ENCODE peak calls at places on chromosomes 4 and X, in four cellular contexts. I, Q, N and O are unnamed samples.

GRCh38 chr4:177322156-177322685 is 12.5 kb downstream of the NEIL3 start:
- ATAC-seq in I (no peak), Q (peak; percentile 81), N (no peak), O (no peak)

GRCh38 chrX:117996918-117997480 is 119.6 kb downstream of the KLHL13 start:
- ATAC-seq in I (no peak), Q (peak; percentile 74), N (no peak), O (no peak)

GRCh38 chr4:147825451-147826287 is 93.8 kb downstream of the ARHGAP10 start:
- ATAC-seq in I (peak; percentile 5), Q (no peak), N (peak; percentile 54), O (no peak)

GRCh38 chr4:152956650-152957436 is 20.7 kb downstream of the FHDC1 start:
- ATAC-seq in I (no peak), Q (peak; percentile 94), N (peak; percentile 66), O (no peak)

GRCh38 chrX:96834137-96834536 is 49.6 kb upstream of the RPA4 start:
- ATAC-seq in I (no peak), Q (peak; percentile 48), N (no peak), O (no peak)

GRCh38 chrX:150456466-150456865 is 93.3 kb downstream of the MAMLD1 start:
- ATAC-seq in I (no peak), Q (no peak), N (no peak), O (no peak)

GRCh38 chr4:153522800-153523089 is 56.6 kb downstream of the TMEM131L start:
- ATAC-seq in I (no peak), Q (no peak), N (no peak), O (peak; percentile 72)

GRCh38 chrX:18353931-18354368 is 538 bp downstream of the SCML2 start:
- ATAC-seq in I (peak; percentile 12), Q (peak; percentile 51), N (peak; percentile 42), O (peak; percentile 43)

GRCh38 chr4:102521570-102522553 is 20.7 kb downstream of the NFKB1 start:
- ATAC-seq in I (no peak), Q (no peak), N (no peak), O (peak; percentile 70)

GRCh38 chr4:15653430-15653829 is 1.7 kb downstream of the FBXL5 start:
- ATAC-seq in I (no peak), Q (no peak), N (no peak), O (no peak)

GRCh38 chrX:18151661-18152060 is 69.0 kb downstream of the BEND2 start:
- ATAC-seq in I (peak; percentile 89), Q (no peak), N (no peak), O (no peak)

GRCh38 chr4:41455215-41455614 is 82.7 kb upstream of the LIMCH1 start:
- ATAC-seq in I (no peak), Q (no peak), N (peak; percentile 42), O (no peak)

GRCh38 chr4:38784141-38784540 is 1.4 kb upstream of the TLR10 start:
- ATAC-seq in I (no peak), Q (no peak), N (no peak), O (no peak)

GRCh38 chrX:153063315-153063714 is 7.0 kb downstream of the PNMA3 start:
- ATAC-seq in I (no peak), Q (peak; percentile 47), N (no peak), O (no peak)

GRCh38 chr4:1191621-1192020 is 19.2 kb upstream of the SPON2 start:
- ATAC-seq in I (no peak), Q (peak; percentile 0), N (no peak), O (peak; percentile 11)

GRCh38 chr4:35500812-35501211 is 743.5 kb downstream of the ARAP2 start:
- ATAC-seq in I (no peak), Q (no peak), N (no peak), O (no peak)

GRCh38 chrX:115364625-115365024 is 75.1 kb downstream of the LUZP4 start:
- ATAC-seq in I (no peak), Q (peak; percentile 32), N (no peak), O (no peak)

GRCh38 chr4:185837415-185838103 is 25.6 kb upstream of the SORBS2 start:
- ATAC-seq in I (no peak), Q (no peak), N (no peak), O (no peak)

GRCh38 chrX:115625577-115626301 is 64.8 kb downstream of the PLS3 start:
- ATAC-seq in I (peak; percentile 54), Q (peak; percentile 71), N (no peak), O (no peak)